ENCODE peak calls at places on chromosomes 16 and 17, in seven cellular contexts. I is progenitor cell of endocrine pancreas; U is thoracic aorta; F is HT1080; S is HS-27A; L is AG10803; J is stimulated activated CD4-positive, alpha-beta T cell treated with anti-CD3 and anti-CD28 coated beads, Interleukin-4, amount 100 ng/mL, for 1 hour. R is an unnamed sample.

GRCh38 chr17:55783684-55784245 is 32.9 kb downstream of the PCTP start:
- DNase-seq in F (peak; percentile 3), I (no peak), S (no peak), J (no peak), L (peak; percentile 57), U (no peak), R (peak; percentile 90)

GRCh38 chr17:7654832-7655540 is 4.3 kb downstream of the ATP1B2 start:
- DNase-seq in S (no peak), I (no peak), L (peak; percentile 13), U (no peak), F (no peak), J (no peak), R (no peak)

GRCh38 chr17:75778861-75779249 is 5.8 kb upstream of the UNK start:
- DNase-seq in F (no peak), J (no peak), U (no peak), I (no peak), S (no peak), L (no peak), R (no peak)

GRCh38 chr17:17313350-17313991 is 10.3 kb downstream of the NT5M start:
- DNase-seq in I (peak; percentile 46), U (no peak), F (peak; percentile 32), J (peak; percentile 68), S (no peak), L (no peak), R (no peak)

GRCh38 chr16:5615868-5616642 is 518.5 kb upstream of the EEF2KMT start:
- DNase-seq in S (no peak), J (peak; percentile 23), F (peak; percentile 58), I (peak; percentile 63), L (no peak), U (no peak), R (no peak)

GRCh38 chr17:57213180-57213825 is 43.0 kb upstream of the MSI2 start:
- DNase-seq in I (no peak), L (no peak), J (no peak), S (no peak), F (peak; percentile 16), U (no peak), R (no peak)

GRCh38 chr16:24045641-24046040 is 209.9 kb downstream of the PRKCB start:
- DNase-seq in J (no peak), S (no peak), L (no peak), I (peak; percentile 32), F (no peak), U (no peak), R (no peak)

GRCh38 chr16:50617630-50618184 is 63.4 kb downstream of the SNX20 start:
- DNase-seq in F (no peak), U (no peak), J (no peak), S (no peak), L (no peak), I (no peak), R (no peak)

R was measured in fibroblast of villous mesenchyme.